ENCODE peak calls at places on chromosome 14, in six cellular contexts. One of them, this sample, is unnamed.

GRCh38 chr14:38646391-38646790 is 390.5 kb upstream of the CLEC14A start:
- DNase-seq in cardiac muscle cell: no peak
- DNase-seq in heart right ventricle: no peak
- DNase-seq in tibial artery: no peak
- DNase-seq in AG04450: no peak
- DNase-seq in adrenal gland: no peak
- DNase-seq in this sample: no peak

GRCh38 chr14:100548295-100548655 is 38.9 kb downstream of the BEGAIN start:
- DNase-seq in adrenal gland: no peak
- DNase-seq in tibial artery: no peak
- DNase-seq in AG04450: no peak
- DNase-seq in heart right ventricle: no peak
- DNase-seq in cardiac muscle cell: no peak
- DNase-seq in this sample: no peak

GRCh38 chr14:36426836-36427235 is 93.2 kb downstream of the NKX2-1 start:
- DNase-seq in cardiac muscle cell: no peak
- DNase-seq in AG04450: no peak
- DNase-seq in adrenal gland: no peak
- DNase-seq in heart right ventricle: no peak
- DNase-seq in tibial artery: no peak
- DNase-seq in this sample: no peak

GRCh38 chr14:68911594-68912227 is 67.4 kb downstream of the ACTN1 start:
- DNase-seq in tibial artery: peak; percentile 86
- DNase-seq in heart right ventricle: peak; percentile 84
- DNase-seq in AG04450: peak; percentile 56
- DNase-seq in cardiac muscle cell: peak; percentile 87
- DNase-seq in adrenal gland: peak; percentile 72
- DNase-seq in this sample: peak; percentile 72

GRCh38 chr14:59630281-59630963 is 53.8 kb upstream of the CCDC175 start:
- DNase-seq in tibial artery: peak; percentile 79
- DNase-seq in AG04450: no peak
- DNase-seq in heart right ventricle: no peak
- DNase-seq in adrenal gland: no peak
- DNase-seq in cardiac muscle cell: peak; percentile 59
- DNase-seq in this sample: no peak

GRCh38 chr14:99566009-99566389 is 38.0 kb downstream of the CCDC85C start:
- DNase-seq in cardiac muscle cell: no peak
- DNase-seq in adrenal gland: no peak
- DNase-seq in tibial artery: no peak
- DNase-seq in AG04450: no peak
- DNase-seq in heart right ventricle: no peak
- DNase-seq in this sample: no peak

GRCh38 chr14:29216316-29216715 is 449.7 kb downstream of the FOXG1 start:
- DNase-seq in heart right ventricle: no peak
- DNase-seq in AG04450: no peak
- DNase-seq in tibial artery: no peak
- DNase-seq in adrenal gland: no peak
- DNase-seq in cardiac muscle cell: no peak
- DNase-seq in this sample: no peak

GRCh38 chr14:93953263-93953662 is 23.1 kb downstream of the ASB2 start:
- DNase-seq in adrenal gland: no peak
- DNase-seq in AG04450: no peak
- DNase-seq in tibial artery: no peak
- DNase-seq in heart right ventricle: no peak
- DNase-seq in cardiac muscle cell: peak; percentile 37
- DNase-seq in this sample: no peak

GRCh38 chr14:98182385-98183055 is 1089.5 kb downstream of the BCL11B start:
- DNase-seq in heart right ventricle: no peak
- DNase-seq in AG04450: no peak
- DNase-seq in cardiac muscle cell: no peak
- DNase-seq in adrenal gland: no peak
- DNase-seq in tibial artery: no peak
- DNase-seq in this sample: no peak

GRCh38 chr14:61145903-61146411 is 135.2 kb downstream of the TMEM30B start:
- DNase-seq in heart right ventricle: no peak
- DNase-seq in adrenal gland: no peak
- DNase-seq in tibial artery: no peak
- DNase-seq in cardiac muscle cell: no peak
- DNase-seq in AG04450: no peak
- DNase-seq in this sample: no peak

GRCh38 chr14:94129758-94130414 is 482 bp upstream of the IFI27L2 start:
- DNase-seq in heart right ventricle: peak; percentile 67
- DNase-seq in tibial artery: no peak
- DNase-seq in adrenal gland: peak; percentile 73
- DNase-seq in cardiac muscle cell: peak; percentile 65
- DNase-seq in AG04450: no peak
- DNase-seq in this sample: no peak

GRCh38 chr14:32507029-32507984 is 178.2 kb downstream of the AKAP6 start:
- DNase-seq in AG04450: peak; percentile 54
- DNase-seq in heart right ventricle: no peak
- DNase-seq in adrenal gland: no peak
- DNase-seq in tibial artery: no peak
- DNase-seq in cardiac muscle cell: no peak
- DNase-seq in this sample: no peak

GRCh38 chr14:38065101-38065762 is 142.5 kb upstream of the SSTR1 start:
- DNase-seq in tibial artery: no peak
- DNase-seq in cardiac muscle cell: no peak
- DNase-seq in heart right ventricle: no peak
- DNase-seq in adrenal gland: no peak
- DNase-seq in AG04450: no peak
- DNase-seq in this sample: peak; percentile 57

GRCh38 chr14:38578278-38578681 is 322.4 kb upstream of the CLEC14A start:
- DNase-seq in tibial artery: no peak
- DNase-seq in AG04450: no peak
- DNase-seq in adrenal gland: no peak
- DNase-seq in heart right ventricle: no peak
- DNase-seq in cardiac muscle cell: no peak
- DNase-seq in this sample: no peak

GRCh38 chr14:92362781-92363235 is 39.8 kb downstream of the SLC24A4 start:
- DNase-seq in heart right ventricle: no peak
- DNase-seq in cardiac muscle cell: no peak
- DNase-seq in AG04450: no peak
- DNase-seq in adrenal gland: peak; percentile 76
- DNase-seq in tibial artery: no peak
- DNase-seq in this sample: no peak

GRCh38 chr14:49853572-49854375 is 1.2 kb upstream of the NEMF start:
- DNase-seq in tibial artery: peak; percentile 77
- DNase-seq in heart right ventricle: peak; percentile 72
- DNase-seq in adrenal gland: peak; percentile 88
- DNase-seq in AG04450: peak; percentile 48
- DNase-seq in cardiac muscle cell: peak; percentile 88
- DNase-seq in this sample: peak; percentile 64

GRCh38 chr14:101064121-101064661 is 160.7 kb upstream of the RTL1 start:
- DNase-seq in AG04450: no peak
- DNase-seq in heart right ventricle: no peak
- DNase-seq in cardiac muscle cell: no peak
- DNase-seq in adrenal gland: peak; percentile 7
- DNase-seq in tibial artery: peak; percentile 52
- DNase-seq in this sample: no peak

GRCh38 chr14:50008562-50009355 is 107.6 kb downstream of the VCPKMT start:
- DNase-seq in heart right ventricle: no peak
- DNase-seq in adrenal gland: no peak
- DNase-seq in tibial artery: no peak
- DNase-seq in cardiac muscle cell: no peak
- DNase-seq in AG04450: no peak
- DNase-seq in this sample: no peak

GRCh38 chr14:84445486-84445885 is 1084.5 kb upstream of the FLRT2 start:
- DNase-seq in heart right ventricle: no peak
- DNase-seq in tibial artery: no peak
- DNase-seq in adrenal gland: no peak
- DNase-seq in AG04450: no peak
- DNase-seq in cardiac muscle cell: no peak
- DNase-seq in this sample: no peak

GRCh38 chr14:105527381-105528196 is 1.2 kb downstream of the TMEM121 start:
- DNase-seq in adrenal gland: no peak
- DNase-seq in heart right ventricle: no peak
- DNase-seq in cardiac muscle cell: no peak
- DNase-seq in tibial artery: peak; percentile 64
- DNase-seq in AG04450: no peak
- DNase-seq in this sample: no peak

GRCh38 chr14:100580316-100581227 is 6.6 kb downstream of the BEGAIN start:
- DNase-seq in heart right ventricle: no peak
- DNase-seq in AG04450: no peak
- DNase-seq in tibial artery: peak; percentile 54
- DNase-seq in adrenal gland: no peak
- DNase-seq in cardiac muscle cell: no peak
- DNase-seq in this sample: no peak

GRCh38 chr14:59214702-59215302 is 26.3 kb downstream of the DAAM1 start:
- DNase-seq in cardiac muscle cell: no peak
- DNase-seq in tibial artery: no peak
- DNase-seq in AG04450: no peak
- DNase-seq in adrenal gland: no peak
- DNase-seq in heart right ventricle: no peak
- DNase-seq in this sample: no peak

GRCh38 chr14:59305231-59305630 is 116.8 kb downstream of the DAAM1 start:
- DNase-seq in heart right ventricle: no peak
- DNase-seq in cardiac muscle cell: no peak
- DNase-seq in adrenal gland: no peak
- DNase-seq in AG04450: no peak
- DNase-seq in tibial artery: no peak
- DNase-seq in this sample: no peak

GRCh38 chr14:41549821-41550597 is 56.7 kb upstream of the LRFN5 start:
- DNase-seq in heart right ventricle: no peak
- DNase-seq in adrenal gland: no peak
- DNase-seq in tibial artery: no peak
- DNase-seq in AG04450: no peak
- DNase-seq in cardiac muscle cell: peak; percentile 2
- DNase-seq in this sample: no peak

GRCh38 chr14:90552465-90553297 is 155.9 kb downstream of the CALM1 start:
- DNase-seq in tibial artery: no peak
- DNase-seq in heart right ventricle: no peak
- DNase-seq in adrenal gland: no peak
- DNase-seq in cardiac muscle cell: no peak
- DNase-seq in AG04450: no peak
- DNase-seq in this sample: no peak

GRCh38 chr14:90553298-90553920 is 156.6 kb downstream of the CALM1 start:
- DNase-seq in heart right ventricle: no peak
- DNase-seq in tibial artery: no peak
- DNase-seq in adrenal gland: no peak
- DNase-seq in AG04450: no peak
- DNase-seq in cardiac muscle cell: no peak
- DNase-seq in this sample: no peak

GRCh38 chr14:90549794-90550591 is 153.2 kb downstream of the CALM1 start:
- DNase-seq in heart right ventricle: no peak
- DNase-seq in tibial artery: peak; percentile 35
- DNase-seq in adrenal gland: no peak
- DNase-seq in cardiac muscle cell: no peak
- DNase-seq in AG04450: no peak
- DNase-seq in this sample: no peak

GRCh38 chr14:90551070-90551704 is 154.4 kb downstream of the CALM1 start:
- DNase-seq in adrenal gland: peak; percentile 73
- DNase-seq in tibial artery: no peak
- DNase-seq in heart right ventricle: no peak
- DNase-seq in cardiac muscle cell: no peak
- DNase-seq in AG04450: no peak
- DNase-seq in this sample: no peak

GRCh38 chr14:90551733-90552464 is 155.1 kb downstream of the CALM1 start:
- DNase-seq in heart right ventricle: no peak
- DNase-seq in tibial artery: no peak
- DNase-seq in cardiac muscle cell: no peak
- DNase-seq in AG04450: no peak
- DNase-seq in adrenal gland: no peak
- DNase-seq in this sample: no peak
- H3K27ac ChIP-seq in heart right ventricle: no peak overlapping the region
- H3K27ac ChIP-seq in tibial artery: peak overlapping the region; percentile 58
- H3K27ac ChIP-seq in cardiac muscle cell: no peak overlapping the region
- H3K27ac ChIP-seq in AG04450: no peak overlapping the region
- H3K27ac ChIP-seq in adrenal gland: no peak overlapping the region
- H3K27ac ChIP-seq in this sample: no peak overlapping the region

GRCh38 chr14:102217987-102218421 is 78.3 kb downstream of the WDR20 start:
- DNase-seq in AG04450: no peak
- DNase-seq in tibial artery: no peak
- DNase-seq in adrenal gland: no peak
- DNase-seq in cardiac muscle cell: no peak
- DNase-seq in heart right ventricle: no peak
- DNase-seq in this sample: no peak
- TF ChIP-seq CTCF in AG04450: no peak
- TF ChIP-seq CTCF in tibial artery: no peak
- TF ChIP-seq CTCF in adrenal gland: no peak
- TF ChIP-seq CTCF in cardiac muscle cell: no peak
- TF ChIP-seq CTCF in heart right ventricle: no peak
- TF ChIP-seq CTCF in this sample: no peak

GRCh38 chr14:71377099-71377498 is 469.8 kb downstream of the PCNX1 start:
- DNase-seq in adrenal gland: no peak
- DNase-seq in tibial artery: no peak
- DNase-seq in heart right ventricle: no peak
- DNase-seq in AG04450: no peak
- DNase-seq in cardiac muscle cell: no peak
- DNase-seq in this sample: no peak

GRCh38 chr14:71373773-71374172 is 466.5 kb downstream of the PCNX1 start:
- DNase-seq in AG04450: no peak
- DNase-seq in cardiac muscle cell: no peak
- DNase-seq in adrenal gland: no peak
- DNase-seq in heart right ventricle: no peak
- DNase-seq in tibial artery: no peak
- DNase-seq in this sample: no peak

GRCh38 chr14:71372411-71372838 is 465.2 kb downstream of the PCNX1 start:
- DNase-seq in tibial artery: no peak
- DNase-seq in AG04450: peak; percentile 50
- DNase-seq in cardiac muscle cell: no peak
- DNase-seq in heart right ventricle: no peak
- DNase-seq in adrenal gland: no peak
- DNase-seq in this sample: no peak

GRCh38 chr14:71374989-71375388 is 467.7 kb downstream of the PCNX1 start:
- DNase-seq in AG04450: no peak
- DNase-seq in adrenal gland: no peak
- DNase-seq in cardiac muscle cell: no peak
- DNase-seq in tibial artery: no peak
- DNase-seq in heart right ventricle: no peak
- DNase-seq in this sample: no peak

DNA sequence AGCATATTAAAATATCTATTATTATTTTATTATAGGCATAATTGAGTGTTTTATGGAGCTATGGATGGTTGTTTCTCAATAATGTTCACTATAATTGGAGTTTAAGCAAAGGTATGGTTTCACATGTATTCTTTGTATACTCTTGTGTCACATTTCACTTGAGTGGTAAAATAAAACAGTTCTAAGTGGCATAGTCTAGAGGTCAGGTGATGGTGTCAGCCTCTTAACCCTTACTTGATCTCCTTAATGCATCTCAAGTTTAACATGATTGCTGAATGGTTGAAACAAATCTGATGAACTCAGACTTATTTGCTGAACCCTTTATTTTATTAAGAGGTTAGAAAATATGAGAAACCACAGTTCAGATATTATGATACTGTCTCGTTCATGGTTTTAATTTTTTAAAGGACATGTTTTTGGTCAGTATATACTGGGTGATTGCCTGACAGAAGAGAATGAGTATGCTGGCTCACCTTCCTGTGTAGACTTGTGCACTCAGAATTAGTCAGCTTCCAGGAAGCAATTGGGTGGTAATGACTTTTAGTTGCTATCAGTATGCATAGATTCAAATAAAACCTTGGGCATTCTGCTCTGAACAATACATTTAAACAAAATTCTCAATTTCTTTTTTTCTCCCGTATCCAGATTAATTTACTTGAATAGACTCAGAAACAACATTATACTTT is 464.6 kb downstream of the PCNX1 start:
- DNase-seq in cardiac muscle cell: no peak
- DNase-seq in heart right ventricle: no peak
- DNase-seq in adrenal gland: no peak
- DNase-seq in tibial artery: no peak
- DNase-seq in AG04450: no peak
- DNase-seq in this sample: no peak
- H3K27ac ChIP-seq in cardiac muscle cell: no peak overlapping the region
- H3K27ac ChIP-seq in heart right ventricle: no peak overlapping the region
- H3K27ac ChIP-seq in adrenal gland: no peak overlapping the region
- H3K27ac ChIP-seq in tibial artery: peak overlapping the region; percentile 5
- H3K27ac ChIP-seq in AG04450: no peak overlapping the region
- H3K27ac ChIP-seq in this sample: no peak overlapping the region

GRCh38 chr14:95609398-95609990 is 74.6 kb downstream of the GLRX5 start:
- DNase-seq in AG04450: no peak
- DNase-seq in adrenal gland: peak; percentile 57
- DNase-seq in cardiac muscle cell: peak; percentile 75
- DNase-seq in heart right ventricle: peak; percentile 7
- DNase-seq in tibial artery: no peak
- DNase-seq in this sample: no peak
- TF ChIP-seq CTCF in AG04450: peak; percentile 58
- TF ChIP-seq CTCF in adrenal gland: peak; percentile 50
- TF ChIP-seq CTCF in cardiac muscle cell: peak; percentile 62
- TF ChIP-seq CTCF in heart right ventricle: no peak
- TF ChIP-seq CTCF in tibial artery: no peak
- TF ChIP-seq CTCF in this sample: no peak